ENCODE peak calls at places on chromosomes 16 and 17, in four cellular contexts. One of them, this sample, is unnamed.

GRCh38 chr17:16448490-16448889 is 33.1 kb downstream of the TRPV2 start:
- DNase-seq in GM23248: peak; percentile 26
- DNase-seq in HepG2: no peak
- DNase-seq in PC-3: peak; percentile 32
- DNase-seq in this sample: no peak

GRCh38 chr17:78014651-78015050 is 56.1 kb downstream of the TNRC6C start:
- DNase-seq in GM23248: no peak
- DNase-seq in HepG2: no peak
- DNase-seq in PC-3: no peak
- DNase-seq in this sample: no peak

GRCh38 chr17:74514632-74515035 is 16.6 kb downstream of the CD300LB start:
- DNase-seq in GM23248: peak; percentile 76
- DNase-seq in HepG2: no peak
- DNase-seq in PC-3: no peak
- DNase-seq in this sample: no peak

GRCh38 chr16:27374794-27375499 is 27.0 kb upstream of the IL21R start:
- DNase-seq in GM23248: peak; percentile 72
- DNase-seq in HepG2: peak; percentile 92
- DNase-seq in PC-3: peak; percentile 60
- DNase-seq in this sample: peak; percentile 77

GRCh38 chr17:9261059-9262029 is 240.0 kb downstream of the NTN1 start:
- DNase-seq in GM23248: no peak
- DNase-seq in HepG2: no peak
- DNase-seq in PC-3: no peak
- DNase-seq in this sample: no peak

GRCh38 chr17:76685366-76685765 is 25.4 kb downstream of the MXRA7 start:
- DNase-seq in GM23248: no peak
- DNase-seq in HepG2: no peak
- DNase-seq in PC-3: no peak
- DNase-seq in this sample: no peak

GRCh38 chr17:18258356-18259038 is at the start of gene FLII:
- DNase-seq in GM23248: peak; percentile 83
- DNase-seq in HepG2: peak; percentile 19
- DNase-seq in PC-3: peak; percentile 56
- DNase-seq in this sample: peak; percentile 86

GRCh38 chr17:75271955-75272847 is 1.2 kb upstream of the MIF4GD start:
- DNase-seq in GM23248: peak; percentile 89
- DNase-seq in HepG2: no peak
- DNase-seq in PC-3: peak; percentile 42
- DNase-seq in this sample: no peak

GRCh38 chr17:46026045-46026814 is 27.2 kb downstream of the STH start:
- DNase-seq in GM23248: no peak
- DNase-seq in HepG2: no peak
- DNase-seq in PC-3: no peak
- DNase-seq in this sample: no peak

GRCh38 chr17:46026815-46027125 is 27.7 kb downstream of the STH start:
- DNase-seq in GM23248: no peak
- DNase-seq in HepG2: no peak
- DNase-seq in PC-3: no peak
- DNase-seq in this sample: no peak

GRCh38 chr17:46028969-46029565 is 30.0 kb downstream of the STH start:
- DNase-seq in GM23248: no peak
- DNase-seq in HepG2: no peak
- DNase-seq in PC-3: no peak
- DNase-seq in this sample: no peak

GRCh38 chr17:46028374-46028773 is 29.3 kb downstream of the STH start:
- DNase-seq in GM23248: no peak
- DNase-seq in HepG2: no peak
- DNase-seq in PC-3: no peak
- DNase-seq in this sample: no peak

GRCh38 chr17:46027326-46028325 is 28.6 kb downstream of the STH start:
- DNase-seq in GM23248: no peak
- DNase-seq in HepG2: no peak
- DNase-seq in PC-3: no peak
- DNase-seq in this sample: no peak
- H3K36me3 ChIP-seq in GM23248: peaks cover 22% of the 10 kb centered on the region
- H3K36me3 ChIP-seq in HepG2: peaks cover 29% of the 10 kb centered on the region
- H3K36me3 ChIP-seq in PC-3: peaks cover 34% of the 10 kb centered on the region
- H3K36me3 ChIP-seq in this sample: no peaks in the 10 kb centered on the region

DNA sequence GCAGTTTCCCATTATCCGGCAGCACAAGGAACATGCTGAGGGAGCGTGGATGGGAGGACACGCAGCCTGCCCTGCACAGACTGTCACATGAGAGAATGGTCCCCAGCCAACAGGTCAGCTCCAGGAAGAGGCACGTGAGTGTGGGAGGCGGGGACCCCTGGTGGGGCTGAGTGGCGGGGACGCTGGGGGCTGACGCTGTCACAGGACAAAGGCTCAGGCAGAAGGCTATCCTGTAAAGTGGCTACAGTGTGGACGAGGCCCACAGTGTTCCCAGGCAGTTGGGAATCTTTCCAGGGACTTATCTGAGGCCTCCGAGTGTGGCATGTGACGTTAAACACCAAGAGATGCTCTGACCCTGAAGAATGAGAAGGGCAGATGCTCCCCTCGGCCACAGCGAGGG is 30.4 kb downstream of the MBTPS1 start:
- DNase-seq in GM23248: no peak
- DNase-seq in HepG2: no peak
- DNase-seq in PC-3: no peak
- DNase-seq in this sample: no peak
- H3K4me2 ChIP-seq in GM23248: no peak overlapping the region
- H3K4me2 ChIP-seq in HepG2: no peak overlapping the region
- H3K4me2 ChIP-seq in PC-3: no peak overlapping the region
- H3K4me2 ChIP-seq in this sample: no peak overlapping the region

GRCh38 chr16:22340945-22341344 is 33.5 kb downstream of the CDR2 start:
- DNase-seq in GM23248: no peak
- DNase-seq in HepG2: no peak
- DNase-seq in PC-3: no peak
- DNase-seq in this sample: no peak
- H3K36me3 ChIP-seq in GM23248: peaks cover 48% of the 10 kb centered on the region
- H3K36me3 ChIP-seq in HepG2: peaks cover 6% of the 10 kb centered on the region
- H3K36me3 ChIP-seq in PC-3: peaks cover 9% of the 10 kb centered on the region
- H3K36me3 ChIP-seq in this sample: no peaks in the 10 kb centered on the region

GRCh38 chr16:79294568-79294967 is 306.0 kb downstream of the MAF start:
- DNase-seq in GM23248: no peak
- DNase-seq in HepG2: peak; percentile 6
- DNase-seq in PC-3: no peak
- DNase-seq in this sample: peak; percentile 56

GRCh38 chr16:79296491-79296890 is 304.0 kb downstream of the MAF start:
- DNase-seq in GM23248: no peak
- DNase-seq in HepG2: no peak
- DNase-seq in PC-3: no peak
- DNase-seq in this sample: no peak

GRCh38 chr16:79297297-79297696 is 303.2 kb downstream of the MAF start:
- DNase-seq in GM23248: no peak
- DNase-seq in HepG2: no peak
- DNase-seq in PC-3: no peak
- DNase-seq in this sample: no peak

GRCh38 chr16:79295746-79296145 is 304.8 kb downstream of the MAF start:
- DNase-seq in GM23248: no peak
- DNase-seq in HepG2: no peak
- DNase-seq in PC-3: no peak
- DNase-seq in this sample: no peak

GRCh38 chr16:79293831-79294230 is 306.7 kb downstream of the MAF start:
- DNase-seq in GM23248: no peak
- DNase-seq in HepG2: no peak
- DNase-seq in PC-3: no peak
- DNase-seq in this sample: peak; percentile 53
- H3K4me2 ChIP-seq in GM23248: no peak overlapping the region
- H3K4me2 ChIP-seq in HepG2: no peak overlapping the region
- H3K4me2 ChIP-seq in PC-3: no peak overlapping the region
- H3K4me2 ChIP-seq in this sample: peak overlapping the region; percentile 18

GRCh38 chr16:86540894-86541293 is 14.1 kb downstream of the MTHFSD start:
- DNase-seq in GM23248: no peak
- DNase-seq in HepG2: no peak
- DNase-seq in PC-3: no peak
- DNase-seq in this sample: no peak

GRCh38 chr16:86538196-86538780 is 16.7 kb downstream of the MTHFSD start:
- DNase-seq in GM23248: no peak
- DNase-seq in HepG2: no peak
- DNase-seq in PC-3: no peak
- DNase-seq in this sample: no peak

GRCh38 chr16:86545481-86545880 is 9.6 kb downstream of the MTHFSD start:
- DNase-seq in GM23248: no peak
- DNase-seq in HepG2: no peak
- DNase-seq in PC-3: no peak
- DNase-seq in this sample: no peak

GRCh38 chr16:86542756-86543750 is 12.0 kb downstream of the MTHFSD start:
- DNase-seq in GM23248: no peak
- DNase-seq in HepG2: no peak
- DNase-seq in PC-3: no peak
- DNase-seq in this sample: no peak

GRCh38 chr16:86541560-86541959 is 13.5 kb downstream of the MTHFSD start:
- DNase-seq in GM23248: no peak
- DNase-seq in HepG2: no peak
- DNase-seq in PC-3: no peak
- DNase-seq in this sample: no peak
- H3K36me3 ChIP-seq in GM23248: peaks cover 24% of the 10 kb centered on the region
- H3K36me3 ChIP-seq in HepG2: peaks cover 27% of the 10 kb centered on the region
- H3K36me3 ChIP-seq in PC-3: peaks cover 5% of the 10 kb centered on the region
- H3K36me3 ChIP-seq in this sample: no peaks in the 10 kb centered on the region

GRCh38 chr16:69366431-69366830 is 14.8 kb upstream of the TMED6 start:
- DNase-seq in GM23248: no peak
- DNase-seq in HepG2: no peak
- DNase-seq in PC-3: no peak
- DNase-seq in this sample: no peak

GRCh38 chr16:69367980-69368379 is 16.4 kb upstream of the TMED6 start:
- DNase-seq in GM23248: peak; percentile 32
- DNase-seq in HepG2: no peak
- DNase-seq in PC-3: no peak
- DNase-seq in this sample: peak; percentile 13

GRCh38 chr16:69373019-69373418 is 12.8 kb downstream of the TERF2 start:
- DNase-seq in GM23248: no peak
- DNase-seq in HepG2: no peak
- DNase-seq in PC-3: no peak
- DNase-seq in this sample: peak; percentile 54

GRCh38 chr16:69376393-69377059 is 9.3 kb downstream of the TERF2 start:
- DNase-seq in GM23248: no peak
- DNase-seq in HepG2: peak; percentile 75
- DNase-seq in PC-3: no peak
- DNase-seq in this sample: no peak

GRCh38 chr16:69371564-69371963 is 14.2 kb downstream of the TERF2 start:
- DNase-seq in GM23248: no peak
- DNase-seq in HepG2: no peak
- DNase-seq in PC-3: no peak
- DNase-seq in this sample: no peak
- H3K4me2 ChIP-seq in GM23248: no peak overlapping the region
- H3K4me2 ChIP-seq in HepG2: no peak overlapping the region
- H3K4me2 ChIP-seq in PC-3: no peak overlapping the region
- H3K4me2 ChIP-seq in this sample: no peak overlapping the region

DNA sequence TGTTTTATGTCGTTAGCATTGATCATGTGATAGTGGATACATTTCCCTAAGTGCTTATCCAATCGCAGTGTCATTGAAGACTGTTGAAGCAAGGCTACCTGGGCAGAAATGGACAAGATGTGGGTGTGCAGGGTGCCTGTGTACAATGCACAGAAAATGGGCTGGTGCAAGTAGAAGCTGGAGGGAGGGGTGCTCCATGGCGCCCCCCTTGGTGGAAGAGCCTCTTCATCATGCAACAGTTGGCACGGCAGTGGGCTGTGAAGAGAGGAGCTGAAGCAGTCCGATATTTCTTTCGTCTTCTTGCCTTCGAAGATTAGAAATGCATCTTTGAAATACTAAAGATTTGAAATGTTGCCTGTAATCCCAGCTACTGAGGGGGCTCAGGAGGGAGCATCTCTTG is 100.5 kb downstream of the PLCG2 start:
- DNase-seq in GM23248: no peak
- DNase-seq in HepG2: no peak
- DNase-seq in PC-3: peak; percentile 8
- DNase-seq in this sample: no peak
- H3K36me3 ChIP-seq in GM23248: no peaks in the 10 kb centered on the region
- H3K36me3 ChIP-seq in HepG2: no peaks in the 10 kb centered on the region
- H3K36me3 ChIP-seq in PC-3: no peaks in the 10 kb centered on the region
- H3K36me3 ChIP-seq in this sample: no peaks in the 10 kb centered on the region

DNA sequence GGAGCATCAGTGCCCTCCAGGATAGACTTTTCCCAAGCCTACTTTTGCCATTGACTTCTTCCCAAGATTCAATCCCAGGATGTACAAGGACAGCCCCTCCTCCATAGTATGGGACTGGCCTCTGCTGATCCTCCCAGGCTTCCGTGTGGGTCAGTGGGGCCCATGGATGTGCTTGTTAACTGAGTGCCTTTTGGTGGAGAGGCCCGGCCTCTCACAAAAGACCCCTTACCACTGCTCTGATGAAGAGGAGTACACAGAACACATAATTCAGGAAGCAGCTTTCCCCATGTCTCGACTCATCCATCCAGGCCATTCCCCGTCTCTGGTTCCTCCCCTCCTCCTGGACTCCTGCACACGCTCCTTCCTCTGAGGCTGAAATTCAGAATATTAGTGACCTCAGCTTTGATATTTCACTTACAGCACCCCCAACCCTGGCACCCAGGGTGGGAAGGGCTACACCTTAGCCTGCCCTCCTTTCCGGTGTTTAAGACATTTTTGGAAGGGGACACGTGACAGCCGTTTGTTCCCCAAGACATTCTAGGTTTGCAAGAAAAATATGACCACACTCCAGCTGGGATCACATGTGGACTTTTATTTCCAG is 9.8 kb upstream of the CYLD start:
- DNase-seq in GM23248: no peak
- DNase-seq in HepG2: no peak
- DNase-seq in PC-3: no peak
- DNase-seq in this sample: no peak
- H3K4me2 ChIP-seq in GM23248: no peak overlapping the region
- H3K4me2 ChIP-seq in HepG2: no peak overlapping the region
- H3K4me2 ChIP-seq in PC-3: no peak overlapping the region
- H3K4me2 ChIP-seq in this sample: no peak overlapping the region